ENCODE peak calls at places on chromosome 1, in six cellular contexts. C is A549, O is endothelial cell of umbilical vein, E is GM12878, G is K562, W is HepG2. Q is an unnamed sample.

GRCh38 chr1:51263147-51263850 is 27.2 kb downstream of the RNF11 start:
- DNase-seq in C (no peak), O (no peak), E (no peak), G (no peak), W (no peak), Q (no peak)

GRCh38 chr1:231803353-231803752 is 176.8 kb downstream of the DISC1 start:
- DNase-seq in C (no peak), O (no peak), E (no peak), G (no peak), W (no peak), Q (peak; percentile 96)

GRCh38 chr1:71733121-71733520 is 549.2 kb downstream of the NEGR1 start:
- DNase-seq in C (no peak), O (no peak), E (no peak), G (no peak), W (no peak), Q (no peak)

GRCh38 chr1:205664399-205665108 is 15.8 kb downstream of the SLC45A3 start:
- DNase-seq in C (no peak), O (peak; percentile 33), E (no peak), G (no peak), W (peak; percentile 47), Q (no peak)

GRCh38 chr1:167330601-167331293 is 110.1 kb downstream of the POU2F1 start:
- DNase-seq in C (no peak), O (no peak), E (peak; percentile 21), G (no peak), W (no peak), Q (peak; percentile 34)

GRCh38 chr1:152047607-152047953 is 10.8 kb upstream of the S100A11 start:
- DNase-seq in C (peak; percentile 36), O (no peak), E (no peak), G (peak; percentile 23), W (no peak), Q (no peak)

GRCh38 chr1:31647106-31647505 is 2.4 kb upstream of the PEF1 start:
- DNase-seq in C (no peak), O (no peak), E (no peak), G (no peak), W (peak; percentile 44), Q (no peak)

GRCh38 chr1:54800041-54800898 is 853 bp downstream of the TTC22 start:
- DNase-seq in C (no peak), O (no peak), E (no peak), G (no peak), W (no peak), Q (no peak)

GRCh38 chr1:242824435-242824834 is 299.9 kb upstream of the PLD5 start:
- DNase-seq in C (no peak), O (no peak), E (no peak), G (no peak), W (no peak), Q (no peak)

GRCh38 chr1:116544588-116545358 is 26.1 kb downstream of the CD58 start:
- DNase-seq in C (no peak), O (no peak), E (no peak), G (no peak), W (no peak), Q (no peak)

GRCh38 chr1:103790172-103790571 is 40.5 kb downstream of the AMY1C start:
- DNase-seq in C (no peak), O (no peak), E (no peak), G (no peak), W (no peak), Q (no peak)

GRCh38 chr1:174800221-174800791 is 199.4 kb upstream of the CACYBP start:
- DNase-seq in C (no peak), O (no peak), E (no peak), G (no peak), W (no peak), Q (no peak)

GRCh38 chr1:207672525-207673130 is 27.7 kb downstream of the CR1L start:
- DNase-seq in C (peak; percentile 27), O (peak; percentile 51), E (no peak), G (peak; percentile 48), W (peak; percentile 24), Q (peak; percentile 73)

GRCh38 chr1:109214695-109215623 is 1.2 kb downstream of the SARS1 start:
- DNase-seq in C (peak; percentile 48), O (peak; percentile 74), E (peak; percentile 25), G (peak; percentile 47), W (peak; percentile 73), Q (peak; percentile 67)

GRCh38 chr1:70278710-70279109 is 57.5 kb downstream of the SRSF11 start:
- DNase-seq in C (no peak), O (no peak), E (no peak), G (no peak), W (no peak), Q (no peak)

GRCh38 chr1:167427843-167428242 is 90.5 kb downstream of the CD247 start:
- DNase-seq in C (no peak), O (no peak), E (no peak), G (no peak), W (no peak), Q (no peak)

GRCh38 chr1:234616644-234617043 is 6.7 kb upstream of the IRF2BP2 start:
- DNase-seq in C (no peak), O (no peak), E (no peak), G (no peak), W (peak; percentile 74), Q (no peak)

GRCh38 chr1:143720087-143721023 is 251.4 kb downstream of the FAM72C start:
- DNase-seq in C (peak; percentile 35), O (no peak), E (no peak), G (peak; percentile 50), W (no peak), Q (peak; percentile 92)
- TF ChIP-seq POLR2A in C (no peak), O (no peak), E (no peak), G (peak; percentile 98), W (no peak), Q (peak; percentile 70)

GRCh38 chr1:229119876-229120275 is 151.0 kb upstream of the RAB4A start:
- DNase-seq in C (no peak), O (no peak), E (no peak), G (no peak), W (no peak), Q (no peak)

GRCh38 chr1:229119161-229119560 is 151.8 kb upstream of the RAB4A start:
- DNase-seq in C (no peak), O (no peak), E (no peak), G (no peak), W (no peak), Q (no peak)

GRCh38 chr1:229118662-229119061 is 152.2 kb upstream of the RAB4A start:
- DNase-seq in C (no peak), O (no peak), E (no peak), G (no peak), W (no peak), Q (no peak)

GRCh38 chr1:229116114-229116513 is 154.8 kb upstream of the RAB4A start:
- DNase-seq in C (no peak), O (no peak), E (no peak), G (no peak), W (no peak), Q (no peak)

GRCh38 chr1:229117664-229118300 is 153.1 kb upstream of the RAB4A start:
- DNase-seq in C (no peak), O (no peak), E (no peak), G (no peak), W (no peak), Q (no peak)
- TF ChIP-seq MYC in C (no peak), O (no peak), E (no peak), G (no peak), W (no peak), Q (no peak)

GRCh38 chr1:26350701-26351590 is 3.0 kb downstream of the CRYBG2 start:
- DNase-seq in C (no peak), O (peak; percentile 72), E (no peak), G (peak; percentile 40), W (peak; percentile 100), Q (no peak)

GRCh38 chr1:26350343-26350700 is 3.6 kb downstream of the CRYBG2 start:
- DNase-seq in C (no peak), O (no peak), E (no peak), G (no peak), W (no peak), Q (no peak)

GRCh38 chr1:26349886-26350244 is 4.1 kb downstream of the CRYBG2 start:
- DNase-seq in C (no peak), O (no peak), E (no peak), G (no peak), W (no peak), Q (no peak)

GRCh38 chr1:26351591-26352337 is 2.2 kb downstream of the CRYBG2 start:
- DNase-seq in C (peak; percentile 16), O (no peak), E (no peak), G (peak; percentile 54), W (peak; percentile 97), Q (no peak)

DNA sequence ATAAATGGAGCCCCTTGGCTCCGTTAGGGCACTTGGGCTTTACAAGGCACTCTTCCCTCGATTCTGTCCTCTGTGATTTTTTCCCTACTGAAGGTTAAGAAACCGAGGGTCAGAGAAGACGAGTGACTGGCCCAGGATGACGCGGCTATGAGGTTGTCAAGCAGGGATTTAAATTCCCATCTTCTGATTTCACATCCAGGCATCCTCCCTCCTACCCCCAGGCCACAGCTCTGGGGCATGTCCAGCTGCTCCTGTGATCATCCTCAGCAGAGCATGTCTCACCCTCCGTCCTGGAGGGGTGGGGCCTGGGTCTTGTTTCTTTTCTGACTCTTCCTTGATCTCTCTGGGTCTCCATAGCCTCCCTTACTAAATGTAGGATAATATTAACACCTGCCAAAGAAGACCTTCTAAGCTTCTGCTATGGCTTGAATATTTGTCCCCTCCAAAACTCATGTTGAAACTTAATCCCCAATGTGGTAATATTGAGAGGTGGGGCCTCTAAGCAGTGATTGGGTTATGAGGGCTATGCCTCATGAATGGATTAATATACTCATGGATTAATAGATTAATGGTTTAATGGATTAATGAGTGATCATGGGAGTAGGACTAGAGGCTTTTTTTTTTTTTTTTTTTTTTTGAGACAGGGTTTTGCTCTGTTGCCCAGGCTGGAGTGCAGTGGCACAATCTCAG is 4.6 kb downstream of the CRYBG2 start:
- DNase-seq in C (peak; percentile 33), O (no peak), E (no peak), G (no peak), W (no peak), Q (no peak)
- TF ChIP-seq MAX in C (peak; percentile 30), O (no peak), E (no peak), G (no peak), W (no peak), Q (no peak)

DNA sequence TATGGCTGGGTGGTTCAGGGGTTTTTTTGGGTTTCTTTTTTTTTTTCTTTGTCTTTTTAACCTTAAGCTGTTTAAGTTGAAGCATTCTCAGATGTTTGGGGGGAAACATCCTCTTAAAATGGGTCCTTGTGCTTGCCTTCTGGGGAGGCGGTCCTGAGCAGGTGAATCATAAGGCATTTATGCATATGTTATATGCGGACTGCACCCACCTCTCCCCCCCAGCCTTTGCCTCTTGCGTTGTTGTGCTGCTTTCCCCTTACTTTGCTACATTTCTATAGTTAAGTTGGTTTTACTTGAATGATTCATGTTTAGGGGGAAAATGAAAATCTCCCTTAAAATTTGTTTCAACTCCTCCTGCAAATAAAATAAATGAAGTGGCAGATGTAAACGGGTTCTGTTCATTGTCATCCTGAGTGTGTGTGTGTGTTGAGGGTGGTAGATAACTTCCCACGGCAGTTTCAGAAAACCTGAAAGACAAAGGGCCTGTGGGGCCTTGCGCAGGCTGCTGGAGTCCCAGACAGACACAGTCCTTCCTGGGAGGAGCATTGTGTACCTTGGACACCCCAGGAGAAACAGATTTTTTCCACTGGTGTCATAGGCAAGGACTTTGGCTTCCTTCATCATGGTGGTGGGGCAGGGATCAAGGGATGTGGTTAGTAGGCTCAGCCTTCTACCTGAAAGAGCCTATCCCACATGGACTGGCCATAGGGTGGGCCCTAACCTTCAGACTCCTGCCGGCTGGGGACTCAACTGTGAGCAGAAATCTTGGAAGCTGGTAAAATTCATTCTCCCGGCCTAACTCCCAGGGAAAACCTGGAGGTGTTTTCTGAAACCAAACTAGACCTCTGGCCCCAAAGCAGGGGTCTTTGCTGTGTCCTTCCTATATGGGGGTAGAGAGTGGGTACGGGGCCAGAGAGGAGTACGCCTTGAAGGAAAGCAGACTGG is 926 bp upstream of the SH3D21 start:
- DNase-seq in C (no peak), O (no peak), E (no peak), G (no peak), W (peak; percentile 15), Q (no peak)
- TF ChIP-seq POLR2A in C (no peak), O (no peak), E (no peak), G (no peak), W (no peak), Q (no peak)